ENCODE peak calls at places on chromosome 22, in seven cellular contexts. R is adrenal gland, J is lung, W is body of pancreas, Z is BJ, H is GM12878, G is left ventricle myocardium inferior. Q is an unnamed sample.

GRCh38 chr22:20588843-20589581 is 81.6 kb downstream of the MED15 start:
- DNase-seq in R (no peak), J (no peak), W (no peak), Z (no peak), H (no peak), G (no peak), Q (no peak)

GRCh38 chr22:40436460-40437431 is 66.4 kb downstream of the SGSM3 start:
- DNase-seq in R (peak; percentile 60), J (no peak), W (no peak), Z (no peak), H (peak; percentile 88), G (peak; percentile 41), Q (peak; percentile 93)

GRCh38 chr22:38758276-38758945 is 2.6 kb upstream of the SUN2 start:
- DNase-seq in R (no peak), J (no peak), W (no peak), Z (no peak), H (no peak), G (no peak), Q (no peak)

GRCh38 chr22:28029201-28029948 is 110.3 kb upstream of the PITPNB start:
- DNase-seq in R (peak; percentile 67), J (peak; percentile 59), W (peak; percentile 84), Z (no peak), H (no peak), G (peak; percentile 45), Q (no peak)

GRCh38 chr22:24200616-24201212 is 19.4 kb downstream of the SUSD2 start:
- DNase-seq in R (no peak), J (no peak), W (no peak), Z (no peak), H (no peak), G (no peak), Q (no peak)

GRCh38 chr22:48456449-48456848 is 1371.2 kb downstream of the BRD1 start:
- DNase-seq in R (no peak), J (no peak), W (no peak), Z (no peak), H (no peak), G (no peak), Q (no peak)

GRCh38 chr22:38657248-38657909 is 941 bp downstream of the CBY1 start:
- DNase-seq in R (no peak), J (no peak), W (peak; percentile 39), Z (no peak), H (no peak), G (no peak), Q (peak; percentile 69)

GRCh38 chr22:19105867-19106802 is 16.1 kb downstream of the DGCR2 start:
- DNase-seq in R (no peak), J (no peak), W (peak; percentile 35), Z (no peak), H (no peak), G (no peak), Q (peak; percentile 51)

GRCh38 chr22:46758867-46759290 is 3.6 kb upstream of the TBC1D22A start:
- DNase-seq in R (peak; percentile 73), J (peak; percentile 78), W (peak; percentile 69), Z (no peak), H (no peak), G (no peak), Q (peak; percentile 83)

GRCh38 chr22:26995222-26995621 is 337.8 kb downstream of the MIAT start:
- DNase-seq in R (no peak), J (no peak), W (peak; percentile 71), Z (no peak), H (no peak), G (no peak), Q (no peak)

GRCh38 chr22:40224702-40225101 is 47.0 kb downstream of the TNRC6B start:
- DNase-seq in R (no peak), J (no peak), W (no peak), Z (no peak), H (no peak), G (no peak), Q (no peak)

GRCh38 chr22:36738416-36739020 is 35.0 kb upstream of the CACNG2 start:
- DNase-seq in R (peak; percentile 5), J (no peak), W (no peak), Z (no peak), H (no peak), G (no peak), Q (no peak)

GRCh38 chr22:17678817-17679385 is 40.3 kb downstream of the BCL2L13 start:
- DNase-seq in R (no peak), J (no peak), W (no peak), Z (no peak), H (no peak), G (no peak), Q (peak; percentile 2)

GRCh38 chr22:44532466-44533025 is 34.5 kb upstream of the RTL6 start:
- DNase-seq in R (no peak), J (no peak), W (no peak), Z (no peak), H (no peak), G (no peak), Q (no peak)

GRCh38 chr22:39214383-39215069 is 30.3 kb downstream of the PDGFB start:
- DNase-seq in R (no peak), J (no peak), W (no peak), Z (no peak), H (no peak), G (no peak), Q (no peak)

GRCh38 chr22:42942351-42942750 is 72.6 kb downstream of the PACSIN2 start:
- DNase-seq in R (no peak), J (no peak), W (no peak), Z (no peak), H (no peak), G (no peak), Q (no peak)

GRCh38 chr22:20243545-20244249 is 24.4 kb downstream of the RTN4R start:
- DNase-seq in R (peak; percentile 72), J (peak; percentile 78), W (no peak), Z (peak; percentile 19), H (no peak), G (peak; percentile 75), Q (peak; percentile 61)

GRCh38 chr22:21688706-21689381 is 23.0 kb downstream of the PPIL2 start:
- DNase-seq in R (no peak), J (no peak), W (no peak), Z (no peak), H (no peak), G (no peak), Q (peak; percentile 17)

GRCh38 chr22:22878801-22879674 is 8.6 kb upstream of the IGLL5 start:
- DNase-seq in R (no peak), J (no peak), W (no peak), Z (no peak), H (no peak), G (no peak), Q (no peak)

GRCh38 chr22:22878211-22878570 is 9.4 kb upstream of the IGLL5 start:
- DNase-seq in R (no peak), J (no peak), W (no peak), Z (no peak), H (no peak), G (no peak), Q (no peak)

GRCh38 chr22:22879675-22880029 is 8.0 kb upstream of the IGLL5 start:
- DNase-seq in R (no peak), J (no peak), W (no peak), Z (no peak), H (no peak), G (no peak), Q (no peak)

GRCh38 chr22:22880645-22881044 is 7.0 kb upstream of the IGLL5 start:
- DNase-seq in R (no peak), J (no peak), W (no peak), Z (no peak), H (no peak), G (no peak), Q (no peak)

DNA sequence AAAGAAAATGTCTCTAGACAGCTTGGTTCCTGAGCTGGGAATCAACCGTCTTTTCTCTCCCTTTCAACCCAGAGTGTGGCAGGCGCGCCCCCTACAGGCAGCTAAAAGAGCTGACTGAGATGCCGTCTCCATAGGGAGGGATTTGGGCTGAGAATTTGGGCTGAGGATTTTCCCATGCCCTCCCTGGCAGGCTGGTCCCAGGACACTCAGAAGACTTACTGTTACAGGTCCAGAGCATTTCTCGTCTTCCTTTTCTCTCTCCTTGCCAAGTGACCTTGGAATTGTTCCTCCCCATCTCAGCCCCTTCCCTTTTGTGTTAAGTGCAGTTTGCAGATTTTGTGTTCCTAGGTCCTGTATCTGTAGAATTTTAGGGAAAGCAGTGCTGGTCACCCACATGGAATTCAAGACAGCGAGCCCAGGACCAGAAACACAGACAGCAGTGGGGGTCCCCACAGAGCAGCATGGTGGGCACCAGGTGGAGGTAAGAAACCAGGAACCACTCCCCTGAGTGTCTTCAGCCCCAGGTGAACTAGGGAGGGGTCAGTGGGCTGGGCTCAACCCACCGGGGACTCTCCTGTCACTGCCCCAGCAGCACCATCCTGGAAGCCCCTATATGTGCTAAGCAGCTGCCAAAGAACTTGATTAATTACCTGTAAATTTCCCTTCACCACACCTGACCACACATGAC is 9.9 kb upstream of the IGLL5 start:
- DNase-seq in R (peak; percentile 79), J (no peak), W (peak; percentile 60), Z (no peak), H (no peak), G (peak; percentile 50), Q (peak; percentile 60)
- TF ChIP-seq CTCF in R (peak; percentile 71), J (peak; percentile 54), W (peak; percentile 52), Z (peak; percentile 79), H (no peak), G (peak; percentile 71), Q (peak; percentile 55)

GRCh38 chr22:29480512-29481264 is 670 bp downstream of the NEFH start:
- DNase-seq in R (peak; percentile 78), J (no peak), W (no peak), Z (no peak), H (peak; percentile 11), G (peak; percentile 16), Q (no peak)
- H3K4me3 ChIP-seq in R (no peak overlapping the region), J (no peak overlapping the region), W (no peak overlapping the region), Z (peak overlapping the region; percentile 18), H (no peak overlapping the region), G (peak overlapping the region; percentile 48), Q (no peak overlapping the region)

GRCh38 chr22:25829237-25829636 is 87.2 kb downstream of the MYO18B start:
- DNase-seq in R (no peak), J (no peak), W (no peak), Z (no peak), H (no peak), G (no peak), Q (no peak)
- TF ChIP-seq CTCF in R (no peak), J (no peak), W (no peak), Z (no peak), H (no peak), G (no peak), Q (no peak)

GRCh38 chr22:35552846-35553245 is 12.2 kb downstream of the RASD2 start:
- DNase-seq in R (no peak), J (no peak), W (no peak), Z (no peak), H (no peak), G (no peak), Q (no peak)
- H3K4me3 ChIP-seq in R (no peak overlapping the region), J (no peak overlapping the region), W (no peak overlapping the region), Z (no peak overlapping the region), H (no peak overlapping the region), G (no peak overlapping the region), Q (no peak overlapping the region)

DNA sequence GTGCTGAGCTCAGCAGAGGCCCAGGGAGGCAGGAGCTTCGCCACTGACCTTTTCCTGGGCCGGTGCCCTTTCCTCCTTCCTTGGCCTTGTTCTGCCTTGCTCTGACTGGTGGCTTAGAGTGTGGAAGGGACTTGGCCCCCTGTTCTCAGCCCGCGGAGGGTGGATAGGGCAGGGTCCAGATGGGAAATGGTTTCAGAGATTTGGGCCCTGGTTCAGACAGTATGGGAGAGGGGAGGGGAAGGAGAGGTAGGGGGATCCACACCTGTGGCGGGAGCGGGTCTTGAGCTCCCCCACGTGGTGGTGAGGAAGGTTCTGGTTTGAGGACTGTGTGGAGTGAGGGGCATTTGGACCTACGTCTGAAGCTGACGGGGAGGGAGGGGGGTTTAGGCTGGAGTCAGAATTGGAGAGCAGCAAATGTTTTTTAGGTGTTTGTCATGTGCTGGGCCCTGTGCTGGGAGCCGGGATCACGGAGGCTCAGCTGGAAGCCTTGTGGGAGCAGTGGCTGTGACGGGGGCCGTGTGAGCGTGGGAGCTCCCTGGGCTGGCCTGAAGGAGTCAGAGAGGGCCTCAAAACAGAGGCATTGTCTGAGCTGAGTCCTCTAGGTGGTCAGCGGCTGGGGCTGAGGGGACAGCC is 27.2 kb downstream of the SHANK3 start:
- DNase-seq in R (no peak), J (no peak), W (no peak), Z (no peak), H (no peak), G (peak; percentile 10), Q (peak; percentile 20)
- TF ChIP-seq CTCF in R (no peak), J (no peak), W (no peak), Z (peak; percentile 18), H (peak; percentile 28), G (no peak), Q (peak; percentile 28)